ENCODE peak calls at places on chromosomes 13 and 19, in ten cellular contexts. E, O, B, N, X, R, L, J, S and G are unnamed samples.

GRCh38 chr13:51523082-51523518 is 61.2 kb upstream of the WDFY2 start:
- DNase-seq in B (no peak), L (peak; percentile 30), O (no peak), S (no peak), J (peak; percentile 75), N (no peak), R (no peak), X (peak; percentile 12), E (peak; percentile 53), G (no peak)

GRCh38 chr13:65054277-65054676 is 2175.9 kb downstream of the PCDH9 start:
- DNase-seq in J (no peak), E (no peak), B (no peak), O (no peak), L (no peak), X (no peak), R (no peak), N (no peak), S (no peak), G (no peak)

GRCh38 chr19:15636026-15636425 is 4.7 kb upstream of the CYP4F3 start:
- DNase-seq in B (no peak), S (no peak), E (no peak), L (no peak), J (no peak), N (no peak), R (no peak), X (no peak), O (no peak), G (no peak)

GRCh38 chr19:10095948-10096614 is 6.4 kb downstream of the ANGPTL6 start:
- DNase-seq in E (no peak), R (peak; percentile 92), X (peak; percentile 93), B (peak; percentile 86), J (peak; percentile 94), O (no peak), N (peak; percentile 97), S (peak; percentile 90), L (peak; percentile 82), G (peak; percentile 56)

GRCh38 chr19:11453468-11454341 is 18.3 kb downstream of the PRKCSH start:
- DNase-seq in B (no peak), R (no peak), X (no peak), L (no peak), E (no peak), N (no peak), O (no peak), J (no peak), S (peak; percentile 17), G (no peak)

GRCh38 chr13:71290963-71291937 is 575.8 kb downstream of the DACH1 start:
- DNase-seq in R (no peak), L (peak; percentile 25), X (peak; percentile 19), S (peak; percentile 67), B (no peak), O (no peak), E (peak; percentile 66), N (no peak), J (peak; percentile 60), G (no peak)

GRCh38 chr19:6720369-6721112 is at the start of gene C3:
- DNase-seq in O (no peak), X (no peak), B (peak; percentile 62), E (peak; percentile 96), N (no peak), J (peak; percentile 95), R (no peak), L (no peak), S (no peak), G (no peak)

GRCh38 chr19:50465986-50466771 is 10.1 kb upstream of the EMC10 start:
- DNase-seq in N (no peak), O (no peak), R (no peak), S (no peak), B (no peak), L (no peak), E (peak; percentile 34), X (peak; percentile 69), J (no peak), G (no peak)

GRCh38 chr19:48982280-48982679 is 10.8 kb downstream of the GYS1 start:
- DNase-seq in O (no peak), R (no peak), L (no peak), B (no peak), J (no peak), S (no peak), E (no peak), X (no peak), N (no peak), G (no peak)

GRCh38 chr19:39446365-39447084 is 1.1 kb downstream of the SUPT5H start:
- DNase-seq in R (no peak), N (no peak), S (no peak), L (no peak), E (no peak), J (no peak), X (no peak), O (no peak), B (no peak), G (no peak)

GRCh38 chr19:1452802-1453524 is 3.0 kb downstream of the APC2 start:
- DNase-seq in O (no peak), E (no peak), J (no peak), N (peak; percentile 73), L (no peak), S (no peak), R (no peak), B (no peak), X (no peak), G (no peak)
- H3K27me3 ChIP-seq in O (peaks cover 17% of the 10 kb centered on the region), E (peaks cover 13% of the 10 kb centered on the region), J (peaks cover 25% of the 10 kb centered on the region), N (peaks cover 15% of the 10 kb centered on the region), L (peaks cover 68% of the 10 kb centered on the region), S (peaks cover 14% of the 10 kb centered on the region), R (peaks cover 91% of the 10 kb centered on the region), B (peaks cover 100% of the 10 kb centered on the region), X (peaks cover 100% of the 10 kb centered on the region), G (peaks cover 69% of the 10 kb centered on the region)

GRCh38 chr19:14015454-14016035 is 9.4 kb upstream of the RFX1 start:
- DNase-seq in L (no peak), E (peak; percentile 37), S (no peak), X (no peak), O (no peak), R (no peak), N (no peak), B (no peak), J (no peak), G (no peak)
- H3K27ac ChIP-seq in L (no peak overlapping the region), E (peak overlapping the region; percentile 56), S (no peak overlapping the region), X (peak overlapping the region; percentile 55), O (no peak overlapping the region), R (no peak overlapping the region), N (no peak overlapping the region), B (no peak overlapping the region), J (peak overlapping the region; percentile 4), G (no peak overlapping the region)

GRCh38 chr19:29525901-29526729 is at the start of gene VSTM2B:
- DNase-seq in L (no peak), J (no peak), X (no peak), O (no peak), B (no peak), E (no peak), S (no peak), R (no peak), N (peak; percentile 39), G (no peak)
- H3K27me3 ChIP-seq in L (peaks cover 14% of the 10 kb centered on the region), J (peaks cover 13% of the 10 kb centered on the region), X (peaks cover 88% of the 10 kb centered on the region), O (no peaks in the 10 kb centered on the region), B (peaks cover 100% of the 10 kb centered on the region), E (peaks cover 4% of the 10 kb centered on the region), S (peaks cover 11% of the 10 kb centered on the region), R (peaks cover 99% of the 10 kb centered on the region), N (peaks cover 24% of the 10 kb centered on the region), G (peaks cover 53% of the 10 kb centered on the region)

DNA sequence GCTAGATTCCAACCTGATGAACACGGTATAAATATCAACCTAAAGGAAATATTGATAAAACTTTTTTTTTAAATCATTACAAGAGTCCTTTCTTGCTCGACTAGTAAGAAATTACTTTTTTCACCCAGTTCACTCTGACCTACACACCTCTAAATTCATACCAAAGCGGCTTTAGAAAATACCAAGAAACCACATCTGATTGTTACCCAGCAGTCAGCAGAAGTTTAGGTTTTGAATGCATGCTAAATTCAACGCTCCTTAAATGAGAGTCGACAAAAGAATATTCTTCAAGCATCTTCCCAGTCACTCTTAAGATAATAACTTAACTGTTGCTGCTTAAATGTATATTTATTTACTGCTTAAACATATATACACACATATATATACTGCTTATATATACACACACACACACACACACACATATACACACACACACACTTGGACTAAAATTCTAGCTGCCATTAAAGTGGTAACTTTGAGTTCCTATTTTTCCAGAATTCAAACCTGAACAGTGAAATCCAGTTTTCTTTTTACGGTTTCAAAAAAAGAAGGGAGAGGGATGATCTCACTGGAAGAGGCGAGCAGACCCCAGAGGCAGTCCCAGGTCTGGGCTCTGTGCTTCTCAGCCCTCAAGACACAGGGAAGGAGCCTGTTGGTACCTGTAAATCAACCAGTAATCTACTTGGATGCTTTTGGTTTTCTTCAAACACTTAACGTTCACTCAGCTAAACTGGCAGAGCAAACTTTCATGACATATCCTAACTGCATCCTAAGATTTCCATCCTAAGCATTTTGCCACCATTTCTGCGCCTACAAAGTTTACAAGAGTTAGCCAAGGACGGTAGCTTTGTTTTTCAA is 1.7 kb downstream of the STK24 start:
- DNase-seq in R (no peak), O (no peak), S (no peak), X (no peak), E (no peak), N (no peak), L (no peak), J (no peak), B (no peak), G (no peak)
- H3K27ac ChIP-seq in R (peak overlapping the region; percentile 93), O (peak overlapping the region; percentile 92), S (peak overlapping the region; percentile 85), X (peak overlapping the region; percentile 99), E (peak overlapping the region; percentile 78), N (no peak overlapping the region), L (peak overlapping the region; percentile 64), J (peak overlapping the region; percentile 95), B (peak overlapping the region; percentile 97), G (peak overlapping the region; percentile 59)

DNA sequence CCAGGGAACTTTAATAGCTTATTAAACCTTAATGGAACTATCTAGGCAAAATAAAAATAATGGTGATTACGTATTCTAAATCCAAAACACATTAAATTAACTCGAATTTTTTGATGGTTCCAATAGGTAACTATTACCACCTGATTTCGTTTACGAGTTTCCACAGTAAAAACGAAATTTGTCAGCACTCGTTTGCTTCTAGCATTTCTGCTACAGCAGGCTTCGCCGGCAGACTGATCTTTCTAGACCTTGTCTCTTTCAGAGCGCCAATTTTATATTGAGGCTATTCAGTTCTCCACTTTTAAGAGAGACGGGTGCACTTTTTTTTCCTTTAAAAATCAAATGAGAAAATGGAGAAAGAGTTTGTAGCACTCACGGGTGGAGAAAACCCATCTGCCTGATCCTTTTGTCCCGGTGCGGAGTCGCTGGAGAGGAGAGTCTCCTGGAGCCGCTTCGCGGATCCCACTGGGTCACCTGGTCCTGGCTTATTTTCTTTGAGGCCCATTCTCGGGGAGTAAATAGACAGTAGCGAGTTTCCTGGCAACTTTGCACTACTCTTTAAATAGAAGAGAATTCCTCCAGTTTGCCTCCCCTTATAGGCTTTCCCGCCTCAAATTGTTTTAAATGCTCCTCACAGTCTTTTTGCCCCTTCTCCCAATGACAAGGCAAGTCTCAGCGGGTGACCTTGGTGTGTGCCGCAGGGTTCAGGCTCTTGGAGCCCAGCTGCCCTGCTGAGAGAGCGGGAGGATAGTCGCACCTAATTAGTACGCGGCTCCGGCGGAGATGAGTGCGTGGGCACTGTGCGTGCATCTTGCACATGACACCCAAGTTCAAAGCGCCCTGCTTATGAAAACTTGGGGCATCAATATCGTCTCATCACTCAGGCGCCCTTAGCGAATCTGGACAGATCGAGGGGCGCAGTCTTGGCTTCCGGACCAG is 117.0 kb downstream of the KCNRG start:
- DNase-seq in R (no peak), N (no peak), E (no peak), O (no peak), L (no peak), J (no peak), S (peak; percentile 30), X (no peak), B (no peak), G (no peak)
- H3K27me3 ChIP-seq in R (peaks cover 29% of the 10 kb centered on the region), N (peaks cover 47% of the 10 kb centered on the region), E (peaks cover 3% of the 10 kb centered on the region), O (no peaks in the 10 kb centered on the region), L (peaks cover 56% of the 10 kb centered on the region), J (peaks cover 46% of the 10 kb centered on the region), S (peaks cover 22% of the 10 kb centered on the region), X (peaks cover 70% of the 10 kb centered on the region), B (peaks cover 57% of the 10 kb centered on the region), G (peaks cover 75% of the 10 kb centered on the region)

GRCh38 chr19:34436716-34437115 is 8.5 kb downstream of the UBA2 start:
- DNase-seq in B (no peak), J (no peak), O (no peak), E (no peak), L (no peak), S (no peak), N (no peak), R (no peak), X (no peak), G (no peak)
- H3K27ac ChIP-seq in B (peak overlapping the region; percentile 13), J (no peak overlapping the region), O (peak overlapping the region; percentile 98), E (no peak overlapping the region), L (no peak overlapping the region), S (no peak overlapping the region), N (no peak overlapping the region), R (no peak overlapping the region), X (no peak overlapping the region), G (no peak overlapping the region)